ENCODE peak calls at places on chromosomes 7 and 10, in nine cellular contexts. J is cardiac fibroblast; M is A549; I is coronary artery; L is left lung; Q is CD8-positive, alpha-beta T cell; B is NB4; S is prostate gland; N is AG09309. E is an unnamed sample.

GRCh38 chr7:145497911-145498525 is 618.6 kb upstream of the CNTNAP2 start:
- DNase-seq in J (peak), M (no peak), I (no peak), L (no peak), Q (no peak), B (no peak), S (no peak), N (no peak), E (no peak)

GRCh38 chr10:11684717-11685645 is 57.2 kb upstream of the ECHDC3 start:
- DNase-seq in J (peak), M (peak), I (no peak), L (peak), Q (peak), B (peak), S (peak), N (peak), E (peak)

GRCh38 chr10:111261066-111261465 is 184.2 kb downstream of the ADRA2A start:
- DNase-seq in J (no peak), M (no peak), I (no peak), L (no peak), Q (no peak), B (no peak), S (no peak), N (no peak), E (no peak)

GRCh38 chr10:6473430-6473829 is 106.6 kb downstream of the PRKCQ start:
- DNase-seq in J (no peak), M (no peak), I (no peak), L (no peak), Q (peak), B (peak), S (no peak), N (no peak), E (peak)

GRCh38 chr7:85135931-85136330 is 50.9 kb downstream of the SEMA3D start:
- DNase-seq in J (peak), M (no peak), I (no peak), L (no peak), Q (no peak), B (no peak), S (no peak), N (peak), E (no peak)

GRCh38 chr7:131557521-131558385 is 1.3 kb upstream of the PODXL start:
- DNase-seq in J (no peak), M (no peak), I (no peak), L (no peak), Q (no peak), B (no peak), S (no peak), N (no peak), E (no peak)

GRCh38 chr7:158516524-158516923 is 71.1 kb downstream of the PTPRN2 start:
- DNase-seq in J (no peak), M (no peak), I (no peak), L (no peak), Q (no peak), B (no peak), S (no peak), N (no peak), E (no peak)

GRCh38 chr7:96303686-96304443 is 18.0 kb downstream of the SLC25A13 start:
- DNase-seq in J (peak), M (no peak), I (no peak), L (no peak), Q (no peak), B (peak), S (peak), N (peak), E (no peak)

GRCh38 chr10:74425602-74426001 is 274.6 kb downstream of the ADK start:
- DNase-seq in J (no peak), M (no peak), I (no peak), L (no peak), Q (no peak), B (no peak), S (no peak), N (no peak), E (no peak)

GRCh38 chr7:132575336-132575986 is 809 bp downstream of the PLXNA4 start:
- DNase-seq in J (peak), M (peak), I (no peak), L (peak), Q (peak), B (peak), S (no peak), N (peak), E (no peak)

GRCh38 chr7:1043552-1044188 is 676 bp upstream of the GPR146 start:
- DNase-seq in J (no peak), M (no peak), I (no peak), L (peak), Q (no peak), B (no peak), S (no peak), N (no peak), E (no peak)

GRCh38 chr10:78777466-78778256 is 291.1 kb upstream of the ZMIZ1 start:
- DNase-seq in J (no peak), M (no peak), I (peak), L (no peak), Q (no peak), B (no peak), S (peak), N (peak), E (no peak)

GRCh38 chr7:116265881-116266280 is 55.5 kb downstream of the TES start:
- DNase-seq in J (no peak), M (no peak), I (no peak), L (no peak), Q (no peak), B (no peak), S (no peak), N (no peak), E (no peak)

GRCh38 chr10:65194555-65194954 is 1673.4 kb downstream of the REEP3 start:
- DNase-seq in J (peak), M (no peak), I (no peak), L (no peak), Q (no peak), B (no peak), S (no peak), N (no peak), E (no peak)

GRCh38 chr7:129644634-129645230 is 33.2 kb downstream of the NRF1 start:
- DNase-seq in J (peak), M (no peak), I (no peak), L (no peak), Q (no peak), B (peak), S (no peak), N (no peak), E (peak)

GRCh38 chr7:19587291-19587690 is 121.5 kb downstream of the POLR1F start:
- DNase-seq in J (no peak), M (no peak), I (no peak), L (no peak), Q (no peak), B (peak), S (no peak), N (no peak), E (peak)

GRCh38 chr10:45008524-45009161 is 7.9 kb downstream of the ZNF22 start:
- DNase-seq in J (peak), M (peak), I (no peak), L (no peak), Q (peak), B (peak), S (peak), N (peak), E (peak)

GRCh38 chr10:18340496-18341051 is 200.3 kb downstream of the CACNB2 start:
- DNase-seq in J (peak), M (no peak), I (no peak), L (no peak), Q (no peak), B (no peak), S (no peak), N (no peak), E (no peak)

GRCh38 chr10:31466313-31466712 is 147.3 kb downstream of the ZEB1 start:
- DNase-seq in J (no peak), M (no peak), I (no peak), L (no peak), Q (no peak), B (no peak), S (no peak), N (no peak), E (no peak)

GRCh38 chr10:31464552-31464951 is 145.5 kb downstream of the ZEB1 start:
- DNase-seq in J (no peak), M (no peak), I (no peak), L (no peak), Q (no peak), B (no peak), S (no peak), N (no peak), E (no peak)

GRCh38 chr10:31468536-31468859 is 149.5 kb downstream of the ZEB1 start:
- DNase-seq in J (no peak), M (no peak), I (no peak), L (no peak), Q (no peak), B (no peak), S (no peak), N (no peak), E (no peak)

DNA sequence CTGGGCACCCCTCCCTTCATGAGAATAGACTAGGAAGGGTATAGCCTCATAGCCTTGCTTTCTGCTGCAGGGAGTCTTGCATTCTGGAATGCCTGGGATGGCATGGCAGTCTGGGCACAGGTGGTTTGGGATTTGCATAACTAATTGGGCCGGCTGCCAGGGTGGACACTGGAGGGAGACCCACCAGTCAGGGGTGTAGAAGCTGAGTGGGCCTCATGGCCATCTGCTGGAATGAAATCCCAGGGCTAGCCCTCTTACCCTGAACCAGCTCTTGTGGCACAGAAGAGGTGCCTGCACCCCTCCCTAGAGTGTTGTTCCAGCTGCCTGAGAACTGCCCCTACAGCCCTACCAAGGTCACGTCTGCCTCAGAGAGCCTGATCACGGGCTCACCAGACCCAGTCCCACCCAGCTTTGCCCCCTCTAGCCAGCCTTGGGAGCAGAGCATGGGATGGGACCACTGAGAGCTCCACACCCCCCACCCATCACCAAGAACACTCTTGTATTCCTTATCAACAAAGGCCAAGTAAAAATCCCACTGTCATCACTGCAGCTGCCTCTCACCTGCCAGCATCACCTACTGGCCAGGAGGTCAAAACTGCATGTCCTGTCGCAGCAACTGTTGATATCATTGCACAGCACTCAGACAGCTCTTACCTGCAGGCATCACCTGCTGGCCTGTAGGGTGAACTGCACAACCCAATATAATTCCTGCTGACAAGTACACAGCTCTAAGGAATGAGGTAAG is 148.9 kb downstream of the ZEB1 start:
- DNase-seq in J (peak), M (no peak), I (no peak), L (no peak), Q (no peak), B (peak), S (peak), N (no peak), E (peak)
- TF ChIP-seq CTCF in J (peak), M (no peak), I (no peak), L (peak), Q (no peak), B (no peak), S (peak), N (peak), E (peak)

GRCh38 chr10:133258066-133258817 is 18.4 kb downstream of the ADAM8 start:
- DNase-seq in J (no peak), M (no peak), I (no peak), L (peak), Q (peak), B (peak), S (peak), N (no peak), E (peak)
- H3K4me3 ChIP-seq in J (no peak), M (no peak), I (no peak), L (no peak), Q (no peak), B (no peak), S (no peak), N (no peak), E (no peak)

GRCh38 chr7:139562491-139562890 is 39.0 kb downstream of the CLEC2L start:
- DNase-seq in J (no peak), M (no peak), I (peak), L (no peak), Q (no peak), B (no peak), S (no peak), N (no peak), E (no peak)

GRCh38 chr7:139559364-139560105 is 36.0 kb downstream of the CLEC2L start:
- DNase-seq in J (no peak), M (no peak), I (peak), L (no peak), Q (no peak), B (no peak), S (no peak), N (no peak), E (no peak)

GRCh38 chr7:139560678-139561077 is 37.2 kb downstream of the CLEC2L start:
- DNase-seq in J (no peak), M (no peak), I (peak), L (no peak), Q (no peak), B (no peak), S (no peak), N (no peak), E (no peak)

GRCh38 chr7:139560199-139560598 is 36.7 kb downstream of the CLEC2L start:
- DNase-seq in J (no peak), M (no peak), I (no peak), L (no peak), Q (no peak), B (no peak), S (no peak), N (no peak), E (no peak)

DNA sequence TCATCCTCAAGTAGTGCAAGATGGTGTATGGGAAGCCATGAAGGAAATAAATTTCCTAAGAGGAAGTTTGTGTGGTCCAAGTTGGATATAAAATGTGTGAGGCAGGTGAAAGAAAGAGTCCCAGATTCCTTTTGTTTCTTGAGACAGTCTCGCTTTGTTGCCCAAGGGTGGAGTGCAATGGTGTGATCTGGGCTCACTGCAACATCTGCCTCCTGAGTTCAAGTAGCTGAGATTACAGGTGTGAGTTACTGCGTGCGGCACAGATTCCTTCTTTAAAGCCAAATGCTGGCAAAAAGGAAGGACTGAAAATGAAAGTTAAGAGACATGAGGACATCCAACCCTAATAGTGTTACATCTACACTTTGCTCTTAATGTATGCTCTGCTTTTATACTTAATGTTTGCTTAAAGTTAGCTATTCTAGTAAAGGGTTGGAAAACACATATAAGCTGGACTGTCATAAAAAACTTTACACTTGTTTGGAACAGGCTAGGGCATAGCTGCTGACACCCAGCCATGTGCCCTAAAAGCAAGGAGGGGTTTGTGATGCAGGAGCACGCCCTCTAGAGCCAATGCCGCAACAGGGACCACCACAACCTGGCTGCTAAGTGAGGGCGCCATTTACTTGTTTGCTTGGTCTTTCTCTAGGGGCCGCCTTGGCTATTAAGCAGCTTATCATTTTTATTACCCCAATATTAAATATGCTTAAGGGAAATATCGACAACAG is 34.5 kb downstream of the CLEC2L start:
- DNase-seq in J (no peak), M (no peak), I (no peak), L (no peak), Q (no peak), B (no peak), S (no peak), N (no peak), E (no peak)
- TF ChIP-seq CTCF in J (no peak), M (no peak), I (no peak), L (no peak), Q (no peak), B (peak), S (no peak), N (no peak), E (no peak)

GRCh38 chr10:102648269-102648888 is 4.1 kb downstream of the TRIM8 start:
- DNase-seq in J (no peak), M (no peak), I (no peak), L (peak), Q (no peak), B (no peak), S (no peak), N (no peak), E (no peak)

GRCh38 chr10:102645388-102645740 is 1.1 kb downstream of the TRIM8 start:
- DNase-seq in J (no peak), M (peak), I (peak), L (peak), Q (peak), B (peak), S (peak), N (no peak), E (peak)

GRCh38 chr10:102647433-102648268 is 3.4 kb downstream of the TRIM8 start:
- DNase-seq in J (no peak), M (no peak), I (peak), L (peak), Q (no peak), B (peak), S (no peak), N (no peak), E (peak)

GRCh38 chr10:102645741-102646609 is 1.7 kb downstream of the TRIM8 start:
- DNase-seq in J (peak), M (peak), I (peak), L (peak), Q (peak), B (peak), S (peak), N (peak), E (peak)

GRCh38 chr10:102646610-102647432 is 2.5 kb downstream of the TRIM8 start:
- DNase-seq in J (peak), M (peak), I (peak), L (peak), Q (peak), B (peak), S (peak), N (no peak), E (peak)
- H3K4me3 ChIP-seq in J (peak), M (peak), I (peak), L (peak), Q (peak), B (peak), S (peak), N (peak), E (peak)

GRCh38 chr7:27171636-27172387 is 2.3 kb downstream of the HOXA10 start:
- DNase-seq in J (no peak), M (no peak), I (no peak), L (no peak), Q (peak), B (peak), S (no peak), N (no peak), E (no peak)
- TF ChIP-seq CTCF in J (no peak), M (no peak), I (no peak), L (no peak), Q (no peak), B (no peak), S (no peak), N (no peak), E (no peak)

GRCh38 chr7:90570373-90570959 is 25.7 kb upstream of the CDK14 start:
- DNase-seq in J (peak), M (no peak), I (no peak), L (no peak), Q (no peak), B (no peak), S (no peak), N (no peak), E (no peak)
- H3K4me3 ChIP-seq in J (no peak), M (no peak), I (no peak), L (no peak), Q (no peak), B (no peak), S (no peak), N (no peak), E (no peak)

DNA sequence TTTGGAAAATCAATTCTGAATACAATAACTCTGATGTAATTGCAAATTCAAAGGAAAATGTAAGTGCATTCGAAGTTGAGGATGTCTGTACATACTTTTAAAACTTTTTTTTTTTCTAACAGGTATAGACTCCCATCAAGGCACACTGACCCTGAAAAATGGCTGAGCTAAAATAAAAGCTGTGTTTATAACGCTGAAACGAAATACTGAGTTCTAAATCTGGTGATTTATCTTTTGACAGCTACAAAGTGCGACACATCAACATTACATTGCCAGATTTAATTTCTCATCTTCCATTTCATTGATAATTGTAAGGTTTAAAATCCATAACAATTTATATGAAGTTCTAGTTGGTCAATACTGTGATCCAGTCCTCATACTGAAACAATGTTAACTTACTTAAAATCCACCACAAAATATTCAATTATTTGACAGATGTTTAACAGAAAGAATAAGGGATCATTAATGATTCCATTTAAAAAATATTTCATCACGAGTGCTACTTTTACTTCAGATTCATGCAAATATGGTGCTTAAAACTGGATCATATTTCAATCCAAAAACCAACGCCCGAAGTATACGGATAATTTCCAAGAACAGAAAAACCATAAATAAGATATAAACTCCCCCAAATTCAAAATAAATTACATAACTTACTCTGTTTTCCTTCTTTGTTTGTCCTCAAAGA is 1.4 kb downstream of the RAB11FIP2 start:
- DNase-seq in J (peak), M (no peak), I (no peak), L (no peak), Q (no peak), B (no peak), S (no peak), N (no peak), E (no peak)
- TF ChIP-seq CTCF in J (no peak), M (no peak), I (no peak), L (no peak), Q (no peak), B (no peak), S (no peak), N (no peak), E (no peak)

GRCh38 chr10:60733826-60734225 is 44.5 kb upstream of the CDK1 start:
- DNase-seq in J (no peak), M (no peak), I (no peak), L (peak), Q (no peak), B (no peak), S (no peak), N (no peak), E (no peak)

GRCh38 chr10:60735244-60735643 is 43.0 kb upstream of the CDK1 start:
- DNase-seq in J (no peak), M (no peak), I (no peak), L (no peak), Q (no peak), B (no peak), S (peak), N (no peak), E (no peak)

GRCh38 chr10:60732240-60733188 is 45.8 kb upstream of the CDK1 start:
- DNase-seq in J (no peak), M (no peak), I (no peak), L (peak), Q (peak), B (peak), S (peak), N (no peak), E (peak)

GRCh38 chr10:60733189-60733815 is 45.0 kb upstream of the CDK1 start:
- DNase-seq in J (no peak), M (peak), I (no peak), L (peak), Q (peak), B (no peak), S (peak), N (no peak), E (peak)

GRCh38 chr10:60734226-60734625 is 44.1 kb upstream of the CDK1 start:
- DNase-seq in J (no peak), M (no peak), I (no peak), L (no peak), Q (no peak), B (no peak), S (no peak), N (no peak), E (no peak)
- H3K4me3 ChIP-seq in J (no peak), M (no peak), I (peak), L (no peak), Q (no peak), B (no peak), S (peak), N (no peak), E (no peak)

E was measured in GM12865.